ENCODE peak calls at places on chromosomes 13 and 19, in nine cellular contexts. A, V, X, B, G, U, W, O and T are unnamed samples.

GRCh38 chr13:109509154-109509905 is 277.1 kb downstream of the IRS2 start:
- DNase-seq in A (no peak), U (peak), V (peak), B (no peak), W (no peak), X (no peak), O (no peak), G (no peak), T (no peak)

GRCh38 chr19:38277969-38278680 is 13.8 kb downstream of the SPINT2 start:
- DNase-seq in A (peak), G (no peak), U (no peak), V (peak), W (no peak), B (no peak), O (no peak), X (no peak), T (no peak)

GRCh38 chr13:40102854-40103253 is 447.4 kb downstream of the COG6 start:
- DNase-seq in V (no peak), A (no peak), G (no peak), B (peak), O (no peak), X (no peak), U (peak), W (no peak), T (no peak)

GRCh38 chr13:98445340-98446233 is 131.3 kb downstream of the STK24 start:
- DNase-seq in V (no peak), O (peak), X (peak), G (peak), W (peak), B (peak), U (no peak), A (no peak), T (peak)

GRCh38 chr13:35785563-35786327 is 309.3 kb upstream of the MAB21L1 start:
- DNase-seq in X (no peak), U (no peak), A (no peak), B (no peak), G (peak), O (no peak), W (no peak), V (no peak), T (no peak)

GRCh38 chr13:50149143-50149703 is 134.0 kb downstream of the KCNRG start:
- DNase-seq in W (no peak), V (no peak), U (no peak), O (no peak), G (no peak), X (no peak), B (no peak), A (no peak), T (no peak)

GRCh38 chr19:45577111-45577905 is 7.3 kb downstream of the OPA3 start:
- DNase-seq in G (no peak), U (peak), A (no peak), X (no peak), V (peak), W (no peak), B (no peak), O (peak), T (no peak)

GRCh38 chr19:34994643-34995471 is 5.3 kb upstream of the GRAMD1A start:
- DNase-seq in A (no peak), B (no peak), V (no peak), X (no peak), W (no peak), O (peak), U (no peak), G (no peak), T (no peak)

GRCh38 chr13:21078501-21078900 is 17.1 kb upstream of the LATS2 start:
- DNase-seq in W (no peak), A (no peak), U (no peak), X (no peak), O (no peak), G (no peak), B (no peak), V (no peak), T (peak)

GRCh38 chr13:107900775-107901174 is 314.6 kb downstream of the LIG4 start:
- DNase-seq in W (no peak), G (no peak), A (no peak), U (peak), O (no peak), B (no peak), X (no peak), V (no peak), T (no peak)

GRCh38 chr19:11227201-11227886 is 12.1 kb upstream of the ANGPTL8 start:
- DNase-seq in B (no peak), X (no peak), W (no peak), U (no peak), G (peak), A (no peak), O (peak), V (no peak), T (no peak)

GRCh38 chr19:57570707-57571106 is 8.0 kb downstream of the ZNF416 start:
- DNase-seq in V (no peak), W (no peak), U (no peak), A (no peak), G (no peak), O (no peak), B (no peak), X (no peak), T (no peak)

GRCh38 chr19:7917292-7918061 is 2.7 kb upstream of the SNAPC2 start:
- DNase-seq in V (no peak), O (no peak), X (no peak), W (peak), U (no peak), B (peak), G (peak), A (no peak), T (no peak)

GRCh38 chr13:20326276-20326675 is 94.2 kb upstream of the GJB6 start:
- DNase-seq in U (no peak), V (no peak), B (no peak), G (no peak), A (no peak), O (no peak), W (no peak), X (no peak), T (peak)

GRCh38 chr19:45492627-45493470 is 4.0 kb downstream of the RTN2 start:
- DNase-seq in B (no peak), U (no peak), W (no peak), V (peak), O (peak), G (peak), A (no peak), X (no peak), T (no peak)

GRCh38 chr13:28250542-28250941 is 112.2 kb downstream of the PAN3 start:
- DNase-seq in U (no peak), O (no peak), B (no peak), V (no peak), W (no peak), X (no peak), G (no peak), A (no peak), T (no peak)

GRCh38 chr13:28346136-28346535 is 148.8 kb downstream of the FLT1 start:
- DNase-seq in G (peak), W (no peak), A (no peak), O (no peak), X (no peak), U (no peak), B (no peak), V (no peak), T (no peak)

GRCh38 chr19:42216653-42217521 is 590 bp downstream of the DEDD2 start:
- DNase-seq in G (peak), A (no peak), X (peak), B (no peak), U (no peak), O (peak), V (no peak), W (no peak), T (no peak)
- TF ChIP-seq CTCF in G (no peak), A (no peak), X (no peak), B (no peak), U (no peak), O (no peak), V (no peak), W (no peak), T (no peak)

GRCh38 chr19:48922548-48923490 is 10.7 kb upstream of the DHDH start:
- DNase-seq in O (no peak), U (no peak), V (no peak), A (no peak), B (no peak), X (no peak), W (no peak), G (no peak), T (no peak)
- TF ChIP-seq CTCF in O (no peak), U (no peak), V (no peak), A (no peak), B (no peak), X (no peak), W (no peak), G (no peak), T (no peak)

GRCh38 chr19:33866696-33867095 is 70.0 kb downstream of the KCTD15 start:
- DNase-seq in O (no peak), V (no peak), U (no peak), W (no peak), A (no peak), B (no peak), G (no peak), X (peak), T (no peak)

GRCh38 chr19:33865306-33865705 is 68.6 kb downstream of the KCTD15 start:
- DNase-seq in B (no peak), A (no peak), G (no peak), V (no peak), O (no peak), U (no peak), X (peak), W (no peak), T (no peak)

GRCh38 chr19:33871605-33872004 is 74.9 kb downstream of the KCTD15 start:
- DNase-seq in A (no peak), U (no peak), V (no peak), O (no peak), G (no peak), B (no peak), X (peak), W (no peak), T (no peak)

GRCh38 chr19:33868076-33868735 is 71.5 kb downstream of the KCTD15 start:
- DNase-seq in U (no peak), X (peak), V (no peak), B (no peak), G (no peak), W (no peak), A (no peak), O (no peak), T (peak)

GRCh38 chr19:33868821-33869412 is 72.2 kb downstream of the KCTD15 start:
- DNase-seq in B (no peak), A (no peak), X (peak), V (no peak), O (no peak), U (no peak), W (no peak), G (peak), T (peak)
- TF ChIP-seq CTCF in B (no peak), A (no peak), X (no peak), V (peak), O (no peak), U (no peak), W (no peak), G (no peak), T (no peak)

GRCh38 chr19:17420267-17420924 is 549 bp downstream of the MVB12A start:
- DNase-seq in W (peak), B (no peak), X (peak), V (no peak), A (no peak), O (peak), U (no peak), G (peak), T (no peak)

GRCh38 chr19:17418710-17419109 is 1.1 kb upstream of the MVB12A start:
- DNase-seq in G (no peak), A (no peak), W (no peak), O (no peak), X (no peak), B (no peak), V (no peak), U (no peak), T (no peak)

GRCh38 chr19:17419154-17419490 is 725 bp upstream of the MVB12A start:
- DNase-seq in B (no peak), A (no peak), X (no peak), G (no peak), U (no peak), W (no peak), V (no peak), O (no peak), T (no peak)

GRCh38 chr19:17421942-17422341 is 2.1 kb downstream of the MVB12A start:
- DNase-seq in W (no peak), U (no peak), O (no peak), V (no peak), A (no peak), X (no peak), B (no peak), G (no peak), T (no peak)

DNA sequence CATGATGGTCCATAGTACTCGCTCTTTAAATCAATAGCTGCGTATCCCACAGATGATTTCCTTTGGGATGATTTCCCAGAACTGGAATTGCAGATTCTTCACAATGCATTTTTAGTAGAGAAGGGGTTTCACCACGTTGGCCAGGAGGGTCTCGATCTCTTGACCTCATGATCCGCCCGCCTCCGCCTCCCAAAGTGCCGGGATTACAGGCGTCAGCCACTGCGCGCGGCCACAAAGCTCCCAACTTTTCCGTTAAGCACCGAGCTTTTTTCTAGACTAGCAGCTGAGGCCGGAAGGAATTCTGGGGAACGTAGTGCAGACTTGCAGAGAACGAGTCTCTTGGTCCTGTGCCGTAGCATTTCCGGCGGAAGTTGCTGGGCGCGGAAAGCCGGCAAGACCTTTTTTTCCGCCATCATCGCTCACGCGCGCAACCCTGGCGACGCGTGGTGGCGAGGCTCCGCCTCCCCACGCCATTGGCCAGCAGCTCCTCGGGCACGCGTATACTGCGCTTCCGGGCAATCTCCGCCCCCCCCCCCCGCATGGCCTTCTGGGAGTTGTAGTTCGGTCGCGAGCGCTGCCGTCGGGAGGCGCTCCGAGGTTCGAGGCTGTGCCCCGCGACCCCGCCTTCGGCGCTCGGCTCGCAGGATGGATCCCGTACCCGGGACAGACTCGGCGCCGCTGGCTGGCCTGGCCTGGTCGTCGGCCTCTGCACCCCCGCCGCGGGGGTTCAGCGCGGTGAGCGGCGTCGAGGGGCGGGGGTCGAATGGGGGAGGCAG is at the start of gene MVB12A:
- DNase-seq in X (peak), U (peak), A (peak), O (peak), G (peak), B (peak), W (peak), V (peak), T (peak)
- TF ChIP-seq CTCF in X (no peak), U (no peak), A (no peak), O (no peak), G (no peak), B (no peak), W (no peak), V (no peak), T (no peak)